ENCODE peak calls at places on chromosomes 4 and X, in seven cellular contexts. One of them, this sample, is unnamed.
A peak's percentile ranks its signal among the peaks of the same experiment; 100 is the strongest.

GRCh38 chr4:7710126-7710525 is 229.5 kb downstream of the AFAP1 start:
- DNase-seq in tibial nerve: no peak
- DNase-seq in Peyer's patch: no peak
- DNase-seq in esophagus squamous epithelium: no peak
- DNase-seq in uterus: no peak
- DNase-seq in ovary: no peak
- DNase-seq in heart left ventricle: no peak
- DNase-seq in this sample: no peak

GRCh38 chr4:113832795-113833194 is 71.3 kb upstream of the CAMK2D start:
- DNase-seq in esophagus squamous epithelium: no peak
- DNase-seq in tibial nerve: no peak
- DNase-seq in heart left ventricle: no peak
- DNase-seq in Peyer's patch: no peak
- DNase-seq in ovary: no peak
- DNase-seq in uterus: no peak
- DNase-seq in this sample: no peak

GRCh38 chr4:47221721-47222120 is 190.4 kb downstream of the GABRB1 start:
- DNase-seq in ovary: no peak
- DNase-seq in uterus: no peak
- DNase-seq in Peyer's patch: no peak
- DNase-seq in heart left ventricle: no peak
- DNase-seq in tibial nerve: no peak
- DNase-seq in esophagus squamous epithelium: no peak
- DNase-seq in this sample: no peak

GRCh38 chr4:169070071-169070894 is 60.2 kb upstream of the CBR4 start:
- DNase-seq in heart left ventricle: peak; percentile 58
- DNase-seq in esophagus squamous epithelium: no peak
- DNase-seq in Peyer's patch: no peak
- DNase-seq in ovary: no peak
- DNase-seq in uterus: peak; percentile 46
- DNase-seq in tibial nerve: no peak
- DNase-seq in this sample: peak; percentile 72

GRCh38 chr4:94504545-94504944 is 52.8 kb downstream of the PDLIM5 start:
- DNase-seq in ovary: no peak
- DNase-seq in heart left ventricle: no peak
- DNase-seq in esophagus squamous epithelium: no peak
- DNase-seq in tibial nerve: no peak
- DNase-seq in uterus: no peak
- DNase-seq in Peyer's patch: no peak
- DNase-seq in this sample: no peak

GRCh38 chr4:74659576-74660411 is 134.5 kb downstream of the BTC start:
- DNase-seq in uterus: no peak
- DNase-seq in ovary: no peak
- DNase-seq in esophagus squamous epithelium: no peak
- DNase-seq in heart left ventricle: no peak
- DNase-seq in tibial nerve: no peak
- DNase-seq in Peyer's patch: no peak
- DNase-seq in this sample: no peak

GRCh38 chrX:99703467-99703866 is 706.6 kb downstream of the PCDH19 start:
- DNase-seq in tibial nerve: no peak
- DNase-seq in heart left ventricle: no peak
- DNase-seq in uterus: no peak
- DNase-seq in esophagus squamous epithelium: no peak
- DNase-seq in ovary: no peak
- DNase-seq in Peyer's patch: no peak
- DNase-seq in this sample: no peak

GRCh38 chr4:187236491-187236890 is 512.8 kb upstream of the FAT1 start:
- DNase-seq in ovary: no peak
- DNase-seq in heart left ventricle: no peak
- DNase-seq in tibial nerve: no peak
- DNase-seq in uterus: no peak
- DNase-seq in esophagus squamous epithelium: no peak
- DNase-seq in Peyer's patch: no peak
- DNase-seq in this sample: no peak

GRCh38 chr4:55553442-55553841 is 6.7 kb upstream of the CLOCK start:
- DNase-seq in uterus: peak; percentile 62
- DNase-seq in esophagus squamous epithelium: no peak
- DNase-seq in ovary: peak; percentile 50
- DNase-seq in tibial nerve: no peak
- DNase-seq in heart left ventricle: peak; percentile 23
- DNase-seq in Peyer's patch: peak; percentile 47
- DNase-seq in this sample: peak; percentile 32

GRCh38 chrX:40469316-40469715 is 111.5 kb upstream of the ATP6AP2 start:
- DNase-seq in uterus: no peak
- DNase-seq in Peyer's patch: no peak
- DNase-seq in tibial nerve: no peak
- DNase-seq in heart left ventricle: no peak
- DNase-seq in esophagus squamous epithelium: no peak
- DNase-seq in ovary: no peak
- DNase-seq in this sample: no peak

GRCh38 chr4:185775792-185776555 is 36.0 kb downstream of the SORBS2 start:
- DNase-seq in heart left ventricle: no peak
- DNase-seq in uterus: no peak
- DNase-seq in esophagus squamous epithelium: no peak
- DNase-seq in tibial nerve: no peak
- DNase-seq in Peyer's patch: no peak
- DNase-seq in ovary: no peak
- DNase-seq in this sample: no peak

GRCh38 chr4:80362578-80363181 is 27.1 kb downstream of the CFAP299 start:
- DNase-seq in uterus: no peak
- DNase-seq in Peyer's patch: peak; percentile 26
- DNase-seq in heart left ventricle: no peak
- DNase-seq in ovary: peak; percentile 58
- DNase-seq in tibial nerve: no peak
- DNase-seq in esophagus squamous epithelium: no peak
- DNase-seq in this sample: no peak

GRCh38 chr4:80202784-80203553 is 5.7 kb downstream of the PRDM8 start:
- DNase-seq in tibial nerve: no peak
- DNase-seq in Peyer's patch: peak; percentile 59
- DNase-seq in esophagus squamous epithelium: peak; percentile 9
- DNase-seq in ovary: peak; percentile 56
- DNase-seq in heart left ventricle: no peak
- DNase-seq in uterus: peak; percentile 35
- DNase-seq in this sample: no peak

GRCh38 chrX:15674514-15674898 is 9.9 kb upstream of the CLTRN start:
- DNase-seq in ovary: peak; percentile 95
- DNase-seq in esophagus squamous epithelium: no peak
- DNase-seq in heart left ventricle: peak; percentile 91
- DNase-seq in tibial nerve: peak; percentile 88
- DNase-seq in uterus: peak; percentile 95
- DNase-seq in Peyer's patch: peak; percentile 97
- DNase-seq in this sample: peak; percentile 98

GRCh38 chrX:133362538-133362937 is 52.8 kb downstream of the GPC4 start:
- DNase-seq in tibial nerve: no peak
- DNase-seq in Peyer's patch: no peak
- DNase-seq in uterus: no peak
- DNase-seq in ovary: no peak
- DNase-seq in heart left ventricle: no peak
- DNase-seq in esophagus squamous epithelium: no peak
- DNase-seq in this sample: no peak

GRCh38 chr4:147793569-147793968 is 61.7 kb downstream of the ARHGAP10 start:
- DNase-seq in heart left ventricle: no peak
- DNase-seq in ovary: no peak
- DNase-seq in uterus: no peak
- DNase-seq in tibial nerve: no peak
- DNase-seq in Peyer's patch: no peak
- DNase-seq in esophagus squamous epithelium: no peak
- DNase-seq in this sample: no peak

GRCh38 chr4:53365486-53366300 is at the start of gene SCFD2:
- DNase-seq in esophagus squamous epithelium: peak; percentile 89
- DNase-seq in Peyer's patch: peak; percentile 100
- DNase-seq in ovary: peak; percentile 97
- DNase-seq in tibial nerve: peak; percentile 98
- DNase-seq in uterus: peak; percentile 97
- DNase-seq in heart left ventricle: peak; percentile 98
- DNase-seq in this sample: peak; percentile 98
- TF ChIP-seq POLR2A in esophagus squamous epithelium: no peak
- TF ChIP-seq POLR2A in Peyer's patch: peak; percentile 23
- TF ChIP-seq POLR2A in ovary: peak; percentile 23
- TF ChIP-seq POLR2A in tibial nerve: no peak
- TF ChIP-seq POLR2A in uterus: peak; percentile 16
- TF ChIP-seq POLR2A in heart left ventricle: no peak
- TF ChIP-seq POLR2A in this sample: no peak

GRCh38 chr4:6177587-6178197 is 22.7 kb downstream of the JAKMIP1 start:
- DNase-seq in uterus: no peak
- DNase-seq in esophagus squamous epithelium: no peak
- DNase-seq in tibial nerve: no peak
- DNase-seq in heart left ventricle: no peak
- DNase-seq in ovary: no peak
- DNase-seq in Peyer's patch: peak; percentile 37
- DNase-seq in this sample: peak; percentile 50
- H3K36me3 ChIP-seq in uterus: no peaks in the 10 kb centered on the region
- H3K36me3 ChIP-seq in esophagus squamous epithelium: no peaks in the 10 kb centered on the region
- H3K36me3 ChIP-seq in tibial nerve: no peaks in the 10 kb centered on the region
- H3K36me3 ChIP-seq in heart left ventricle: no peaks in the 10 kb centered on the region
- H3K36me3 ChIP-seq in ovary: no peaks in the 10 kb centered on the region
- H3K36me3 ChIP-seq in Peyer's patch: no peaks in the 10 kb centered on the region
- H3K36me3 ChIP-seq in this sample: no peaks in the 10 kb centered on the region

DNA sequence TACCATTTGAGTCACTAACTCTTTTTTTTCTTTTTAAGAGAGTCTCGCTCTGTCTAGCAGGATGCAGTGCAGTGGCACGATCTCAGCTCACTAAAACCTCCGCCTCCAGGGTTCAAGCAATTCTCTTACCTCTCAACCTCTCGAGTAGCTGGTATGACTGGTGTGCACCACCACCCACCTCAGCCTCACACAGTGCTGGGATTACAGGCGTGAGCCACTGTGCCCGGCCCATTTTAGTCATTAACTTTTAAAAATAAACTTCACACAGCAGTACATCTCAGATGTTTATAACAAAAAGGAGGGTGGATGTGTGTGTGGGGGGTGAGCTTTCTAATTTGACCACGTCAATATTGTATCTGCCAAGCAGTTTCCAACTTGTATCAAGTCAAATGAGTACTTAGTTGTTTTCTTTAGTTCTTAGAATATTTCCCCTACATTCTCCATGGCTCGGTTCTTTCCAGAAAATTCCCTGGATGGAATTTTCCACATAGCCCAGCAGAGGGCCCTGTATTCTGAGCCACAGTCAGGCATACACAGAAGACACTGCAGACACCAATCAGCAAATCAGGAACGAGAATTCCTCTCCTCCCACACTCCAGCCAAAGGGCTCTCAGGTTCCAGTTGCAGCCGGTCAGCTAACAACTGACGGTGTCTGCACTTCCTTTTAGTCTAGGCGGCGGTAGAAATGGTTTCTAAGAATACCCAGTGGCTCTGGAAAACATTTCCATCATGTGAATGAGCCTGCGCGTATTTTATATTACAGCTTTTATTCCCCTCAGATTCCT is 20.1 kb upstream of the ARAF start:
- DNase-seq in ovary: peak; percentile 70
- DNase-seq in esophagus squamous epithelium: no peak
- DNase-seq in heart left ventricle: peak; percentile 86
- DNase-seq in tibial nerve: peak; percentile 48
- DNase-seq in uterus: peak; percentile 73
- DNase-seq in Peyer's patch: no peak
- DNase-seq in this sample: peak; percentile 69
- TF ChIP-seq POLR2A in ovary: peak; percentile 53
- TF ChIP-seq POLR2A in esophagus squamous epithelium: no peak
- TF ChIP-seq POLR2A in heart left ventricle: no peak
- TF ChIP-seq POLR2A in tibial nerve: no peak
- TF ChIP-seq POLR2A in uterus: peak; percentile 12
- TF ChIP-seq POLR2A in Peyer's patch: peak; percentile 32
- TF ChIP-seq POLR2A in this sample: no peak

DNA sequence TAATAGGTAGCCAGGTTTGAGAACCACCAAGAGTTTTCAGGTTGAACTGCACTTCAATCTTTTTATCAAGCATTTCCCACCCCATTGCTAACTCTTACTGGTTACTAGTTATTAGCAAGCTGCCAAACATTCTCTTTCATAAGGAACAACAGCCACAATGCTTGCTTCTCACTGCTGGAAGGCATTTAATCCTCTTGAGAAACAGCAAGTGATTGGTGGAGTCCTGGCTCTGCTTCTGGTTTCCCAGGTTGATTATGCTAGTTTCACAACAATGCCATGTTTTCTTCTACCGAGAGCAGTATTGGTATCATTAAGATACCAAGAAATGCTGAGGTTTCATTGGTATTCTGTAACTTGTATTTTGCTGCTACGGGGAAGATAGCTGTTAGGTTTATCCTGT is 32.2 kb upstream of the TXLNG start:
- DNase-seq in heart left ventricle: no peak
- DNase-seq in ovary: no peak
- DNase-seq in esophagus squamous epithelium: no peak
- DNase-seq in uterus: no peak
- DNase-seq in tibial nerve: no peak
- DNase-seq in Peyer's patch: no peak
- DNase-seq in this sample: no peak
- H3K36me3 ChIP-seq in heart left ventricle: peaks cover 51% of the 10 kb centered on the region
- H3K36me3 ChIP-seq in ovary: no peaks in the 10 kb centered on the region
- H3K36me3 ChIP-seq in esophagus squamous epithelium: peaks cover 3% of the 10 kb centered on the region
- H3K36me3 ChIP-seq in uterus: no peaks in the 10 kb centered on the region
- H3K36me3 ChIP-seq in tibial nerve: no peaks in the 10 kb centered on the region
- H3K36me3 ChIP-seq in Peyer's patch: no peaks in the 10 kb centered on the region
- H3K36me3 ChIP-seq in this sample: peaks cover 76% of the 10 kb centered on the region

DNA sequence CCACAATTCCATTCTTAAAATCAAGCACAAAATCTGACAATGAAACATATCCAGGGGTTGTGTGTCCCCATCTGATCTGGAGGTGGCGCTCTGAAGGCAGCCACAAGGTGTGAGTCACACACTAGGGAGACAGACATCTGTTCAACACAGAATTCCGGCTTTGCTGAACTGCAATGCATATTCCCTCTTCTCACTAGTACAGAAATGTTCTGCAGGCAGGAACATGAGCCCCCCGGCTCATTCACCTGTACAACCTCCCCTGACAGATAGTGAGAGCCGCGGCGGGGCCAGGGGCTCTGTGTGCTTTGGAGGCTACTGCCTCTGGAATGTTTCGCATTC is 41.9 kb downstream of the WDR1 start:
- DNase-seq in ovary: no peak
- DNase-seq in uterus: no peak
- DNase-seq in esophagus squamous epithelium: no peak
- DNase-seq in Peyer's patch: no peak
- DNase-seq in heart left ventricle: no peak
- DNase-seq in tibial nerve: no peak
- DNase-seq in this sample: peak; percentile 19
- TF ChIP-seq POLR2A in ovary: no peak
- TF ChIP-seq POLR2A in uterus: no peak
- TF ChIP-seq POLR2A in esophagus squamous epithelium: no peak
- TF ChIP-seq POLR2A in Peyer's patch: no peak
- TF ChIP-seq POLR2A in heart left ventricle: no peak
- TF ChIP-seq POLR2A in tibial nerve: no peak
- TF ChIP-seq POLR2A in this sample: no peak

DNA sequence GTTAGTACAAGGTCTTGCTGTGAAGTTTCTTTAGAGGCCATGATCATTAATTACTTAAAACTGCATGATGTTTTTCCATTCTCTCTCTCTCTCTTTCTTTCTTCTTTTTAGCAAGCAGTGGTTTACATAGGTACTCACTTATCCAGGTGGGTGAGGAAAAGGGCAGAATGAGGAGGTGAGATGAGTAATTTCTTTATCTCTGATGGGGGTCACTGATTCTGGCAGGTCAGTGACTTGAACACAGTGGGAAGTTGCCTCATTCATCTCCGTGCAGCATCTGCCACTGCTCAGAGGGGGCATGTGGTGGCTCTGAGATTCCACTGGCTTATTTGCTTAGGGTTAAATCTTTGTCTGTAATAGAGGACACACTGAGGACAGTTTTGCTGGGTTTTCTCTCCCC is 62.6 kb downstream of the FAM114A1 start:
- DNase-seq in uterus: no peak
- DNase-seq in heart left ventricle: no peak
- DNase-seq in tibial nerve: no peak
- DNase-seq in ovary: no peak
- DNase-seq in Peyer's patch: no peak
- DNase-seq in esophagus squamous epithelium: no peak
- DNase-seq in this sample: no peak
- H3K36me3 ChIP-seq in uterus: no peaks in the 10 kb centered on the region
- H3K36me3 ChIP-seq in heart left ventricle: peaks cover 77% of the 10 kb centered on the region
- H3K36me3 ChIP-seq in tibial nerve: peaks cover 8% of the 10 kb centered on the region
- H3K36me3 ChIP-seq in ovary: no peaks in the 10 kb centered on the region
- H3K36me3 ChIP-seq in Peyer's patch: no peaks in the 10 kb centered on the region
- H3K36me3 ChIP-seq in esophagus squamous epithelium: peaks cover 8% of the 10 kb centered on the region
- H3K36me3 ChIP-seq in this sample: peaks cover 99% of the 10 kb centered on the region

GRCh38 chrX:109448539-109448938 is 33.3 kb downstream of the GUCY2F start:
- DNase-seq in heart left ventricle: no peak
- DNase-seq in tibial nerve: no peak
- DNase-seq in ovary: no peak
- DNase-seq in esophagus squamous epithelium: no peak
- DNase-seq in uterus: no peak
- DNase-seq in Peyer's patch: no peak
- DNase-seq in this sample: no peak
- TF ChIP-seq POLR2A in heart left ventricle: no peak
- TF ChIP-seq POLR2A in tibial nerve: no peak
- TF ChIP-seq POLR2A in ovary: no peak
- TF ChIP-seq POLR2A in esophagus squamous epithelium: no peak
- TF ChIP-seq POLR2A in uterus: no peak
- TF ChIP-seq POLR2A in Peyer's patch: no peak
- TF ChIP-seq POLR2A in this sample: no peak

This sample was measured in stomach.